ENCODE peak calls at places on chromosomes 4 and X, in seven cellular contexts. Z, K, F, H, O, E and V are unnamed samples.

GRCh38 chr4:34198966-34199365 is 2045.3 kb downstream of the ARAP2 start:
- DNase-seq in K (no peak), E (no peak), F (no peak), H (no peak), O (no peak), Z (no peak), V (no peak)

GRCh38 chrX:53383376-53384087 is 38.9 kb downstream of the SMC1A start:
- DNase-seq in H (no peak), Z (no peak), O (no peak), E (no peak), F (no peak), K (no peak), V (no peak)

GRCh38 chr4:113772319-113772718 is 10.8 kb upstream of the CAMK2D start:
- DNase-seq in F (no peak), K (no peak), O (no peak), Z (no peak), H (no peak), E (no peak), V (no peak)

GRCh38 chr4:3830774-3831528 is 64.8 kb downstream of the ADRA2C start:
- DNase-seq in K (no peak), O (no peak), E (no peak), Z (no peak), H (no peak), F (no peak), V (no peak)

GRCh38 chr4:88803600-88804096 is 106.0 kb upstream of the NAP1L5 start:
- DNase-seq in H (no peak), O (peak), K (no peak), F (no peak), Z (peak), E (peak), V (no peak)

GRCh38 chr4:88320780-88321373 is 36.5 kb upstream of the PPM1K start:
- DNase-seq in F (peak), K (peak), Z (peak), O (peak), E (peak), H (no peak), V (no peak)

GRCh38 chr4:143282170-143282760 is 54.4 kb upstream of the GAB1 start:
- DNase-seq in Z (no peak), E (peak), K (no peak), F (no peak), O (no peak), H (no peak), V (no peak)

GRCh38 chr4:7295917-7296660 is 103.8 kb downstream of the SORCS2 start:
- DNase-seq in Z (no peak), E (peak), K (no peak), O (peak), H (peak), F (no peak), V (no peak)

GRCh38 chrX:53714580-53715335 is 28.2 kb upstream of the HUWE1 start:
- DNase-seq in H (peak), O (peak), Z (no peak), K (no peak), F (peak), E (no peak), V (no peak)

GRCh38 chr4:3444351-3445110 is 2.8 kb downstream of the HGFAC start:
- DNase-seq in F (no peak), H (no peak), Z (no peak), E (no peak), K (no peak), O (no peak), V (no peak)

GRCh38 chrX:39268207-39268606 is 466.9 kb downstream of the MID1IP1 start:
- DNase-seq in E (no peak), Z (no peak), K (no peak), O (no peak), F (no peak), H (no peak), V (no peak)

GRCh38 chrX:39261446-39262147 is 460.3 kb downstream of the MID1IP1 start:
- DNase-seq in Z (no peak), K (no peak), H (no peak), F (no peak), O (no peak), E (peak), V (no peak)

GRCh38 chrX:39260965-39261364 is 459.7 kb downstream of the MID1IP1 start:
- DNase-seq in K (no peak), O (no peak), Z (no peak), H (no peak), E (no peak), F (no peak), V (no peak)

GRCh38 chrX:39262641-39263040 is 461.4 kb downstream of the MID1IP1 start:
- DNase-seq in E (no peak), K (no peak), O (no peak), H (no peak), Z (no peak), F (no peak), V (no peak)

GRCh38 chrX:39263946-39264483 is 462.8 kb downstream of the MID1IP1 start:
- DNase-seq in Z (no peak), K (no peak), O (no peak), E (no peak), F (no peak), H (no peak), V (no peak)
- TF ChIP-seq CTCF in Z (no peak), K (no peak), O (no peak), E (no peak), F (no peak), H (no peak), V (no peak)

DNA sequence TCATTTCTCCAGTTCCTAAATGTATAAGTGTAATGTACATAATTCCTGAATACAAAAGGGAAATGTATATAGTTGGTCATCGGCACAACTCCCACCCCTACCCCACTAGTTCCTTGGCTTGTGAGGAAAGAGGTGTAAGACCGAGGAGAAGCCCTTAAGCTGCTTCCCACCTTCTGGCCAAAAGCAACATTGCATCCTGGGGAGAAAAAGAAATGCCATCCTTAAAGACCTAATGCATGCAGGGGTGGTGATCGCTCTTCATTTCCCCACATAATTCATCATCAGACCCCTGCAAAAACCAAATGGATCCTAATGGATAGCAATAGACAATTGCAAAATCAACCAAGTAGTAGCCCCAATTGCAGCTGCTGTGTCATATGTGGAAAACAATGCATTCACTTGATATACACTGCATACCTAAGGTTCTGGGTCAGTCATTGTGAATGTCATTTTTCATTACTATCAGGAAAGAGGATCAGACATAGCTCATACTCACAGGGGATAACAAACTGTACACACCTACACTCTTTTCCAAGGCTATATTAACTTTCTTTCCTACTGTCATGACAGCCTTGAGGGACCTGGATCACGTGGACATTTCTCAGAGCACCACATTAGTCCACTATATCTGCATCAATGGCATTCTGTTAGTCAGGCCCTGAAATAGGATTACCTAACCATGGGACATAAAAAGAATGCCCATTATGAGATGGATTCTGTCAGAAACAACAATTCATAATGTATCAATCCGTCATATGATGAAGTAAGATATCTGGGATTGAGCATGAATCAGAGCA is 31.7 kb upstream of the NFXL1 start:
- DNase-seq in F (no peak), Z (no peak), K (no peak), O (no peak), E (no peak), H (no peak), V (no peak)
- TF ChIP-seq CTCF in F (no peak), Z (no peak), K (peak), O (no peak), E (no peak), H (no peak), V (peak)

GRCh38 chrX:47632664-47633063 is 2.9 kb upstream of the CFP start:
- DNase-seq in O (no peak), E (no peak), F (no peak), H (no peak), Z (no peak), K (no peak), V (no peak)

GRCh38 chrX:47633671-47634590 is 4.2 kb upstream of the CFP start:
- DNase-seq in K (no peak), E (no peak), F (no peak), H (no peak), Z (no peak), O (no peak), V (no peak)

GRCh38 chrX:47638816-47639215 is 9.1 kb upstream of the CFP start:
- DNase-seq in F (no peak), H (no peak), K (no peak), Z (no peak), O (no peak), E (no peak), V (no peak)

GRCh38 chrX:47634871-47635575 is 5.3 kb upstream of the CFP start:
- DNase-seq in H (no peak), E (no peak), F (no peak), O (no peak), Z (no peak), K (no peak), V (no peak)

DNA sequence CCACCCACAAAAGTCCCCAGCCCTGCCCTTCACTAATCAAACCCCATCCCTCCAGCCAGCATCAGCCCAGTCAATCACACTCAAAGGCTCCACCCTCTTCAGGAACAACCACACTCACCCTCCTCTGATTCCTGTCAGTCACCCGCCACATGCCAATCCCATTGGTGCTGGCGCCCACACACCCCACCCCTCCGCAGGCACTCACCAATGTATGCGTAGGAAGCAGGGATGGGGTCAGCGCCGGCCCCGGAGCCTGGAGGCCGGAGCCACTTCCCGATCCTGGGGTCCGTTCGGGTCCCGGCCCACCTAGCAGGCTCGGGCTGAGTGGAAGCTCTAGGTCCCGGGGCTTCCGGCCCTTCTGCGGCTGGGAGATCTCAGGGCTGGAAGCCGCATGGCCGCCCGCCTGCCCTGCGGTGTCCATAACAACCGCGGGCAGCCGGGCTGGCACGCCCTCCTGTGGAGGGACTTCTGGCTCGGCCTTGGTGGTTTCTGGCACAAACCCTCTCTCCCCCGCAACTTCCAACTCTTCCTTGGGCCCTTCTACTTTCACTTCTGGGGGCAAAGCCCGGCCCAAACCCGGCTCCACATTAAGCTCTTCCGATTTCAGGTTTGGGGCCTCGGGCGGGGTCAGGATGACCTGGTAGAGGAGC is 7.9 kb upstream of the CFP start:
- DNase-seq in Z (peak), H (no peak), O (peak), K (peak), F (no peak), E (no peak), V (no peak)
- TF ChIP-seq CTCF in Z (no peak), H (no peak), O (no peak), K (no peak), F (no peak), E (peak), V (peak)

DNA sequence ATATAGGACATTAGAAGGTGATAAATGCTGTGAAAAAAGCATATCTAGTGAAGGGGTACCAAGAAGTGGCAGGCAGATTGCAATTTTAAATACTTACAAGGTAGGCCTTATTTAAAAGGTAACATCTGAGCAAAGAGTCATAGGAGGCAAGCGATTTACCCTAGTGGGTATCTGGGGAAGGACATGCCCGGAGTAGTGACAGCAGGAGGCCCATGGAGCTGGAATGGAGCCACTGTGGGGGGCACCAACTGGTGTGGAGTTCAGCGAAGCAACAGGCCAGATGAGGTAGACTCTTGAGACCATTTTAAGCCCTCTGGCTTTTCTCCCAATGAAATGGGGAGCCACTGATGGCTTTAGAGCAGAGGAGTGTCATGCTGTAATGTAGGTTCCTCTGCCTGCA is 37.3 kb downstream of the SEC24D start:
- DNase-seq in H (no peak), E (no peak), Z (no peak), F (no peak), K (peak), O (no peak), V (no peak)
- TF ChIP-seq CTCF in H (no peak), E (no peak), Z (no peak), F (no peak), K (peak), O (no peak), V (peak)

GRCh38 chr4:128542047-128542446 is 254.4 kb upstream of the PGRMC2 start:
- DNase-seq in K (no peak), O (no peak), Z (no peak), F (no peak), H (no peak), E (no peak), V (no peak)
- TF ChIP-seq CTCF in K (no peak), O (no peak), Z (no peak), F (no peak), H (no peak), E (no peak), V (no peak)

DNA sequence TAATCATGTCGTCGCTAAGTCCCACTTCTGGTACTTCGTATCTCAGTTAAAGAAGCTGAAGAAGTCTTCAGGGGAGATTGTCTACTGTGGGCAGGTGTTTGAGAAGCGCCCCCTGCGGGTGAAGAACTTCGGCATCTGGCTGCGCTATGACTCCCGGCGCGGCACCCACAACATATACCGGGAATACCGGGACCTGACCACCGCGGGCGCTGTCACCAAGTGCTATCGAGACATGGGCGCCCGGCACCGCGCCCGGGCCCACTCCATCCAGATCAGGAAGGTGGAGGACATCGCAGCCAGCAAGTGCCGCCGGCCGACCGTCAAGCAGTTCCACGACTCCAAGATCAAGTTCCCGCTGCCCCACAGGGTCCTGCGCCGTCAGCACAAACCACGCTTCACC is 11.3 kb downstream of the PNCK start:
- DNase-seq in O (no peak), H (peak), E (peak), Z (peak), F (peak), K (peak), V (peak)
- TF ChIP-seq CTCF in O (no peak), H (peak), E (peak), Z (peak), F (no peak), K (peak), V (peak)

GRCh38 chr4:86653237-86653865 is 59.2 kb downstream of the PTPN13 start:
- DNase-seq in O (no peak), F (no peak), E (no peak), H (no peak), K (no peak), Z (no peak), V (no peak)
- TF ChIP-seq CTCF in O (no peak), F (no peak), E (no peak), H (no peak), K (peak), Z (no peak), V (peak)

GRCh38 chr4:5821665-5822358 is 71.1 kb downstream of the CRMP1 start:
- DNase-seq in H (no peak), F (no peak), E (no peak), Z (no peak), O (no peak), K (peak), V (no peak)
- TF ChIP-seq CTCF in H (peak), F (no peak), E (peak), Z (peak), O (peak), K (peak), V (peak)